ENCODE peak calls at places on chromosomes 13 and 19, in four cellular contexts. R, E, P and I are unnamed samples. For H4K20me1, the result is how much of the 10 kb centered on the place peaks cover.

GRCh38 chr19:15436826-15437110 is 13.0 kb downstream of the WIZ start:
- DNase-seq in E (no peak), R (no peak), P (no peak), I (no peak)

GRCh38 chr13:27627377-27627776 is 5.7 kb downstream of the POLR1D start:
- DNase-seq in P (no peak), R (no peak), E (no peak), I (no peak)

GRCh38 chr13:110302154-110302553 is 4.8 kb downstream of the COL4A1 start:
- DNase-seq in R (no peak), E (no peak), P (no peak), I (no peak)

GRCh38 chr13:26050568-26051230 is 1.1 kb downstream of the SHISA2 start:
- DNase-seq in R (peak), E (no peak), P (no peak), I (peak)

GRCh38 chr19:916645-917322 is 349 bp upstream of the KISS1R start:
- DNase-seq in E (no peak), R (peak), P (no peak), I (peak)

GRCh38 chr19:46073268-46073922 is 32.6 kb upstream of the IGFL4 start:
- DNase-seq in E (no peak), R (no peak), P (no peak), I (no peak)

GRCh38 chr13:110293649-110294048 is 13.3 kb downstream of the COL4A1 start:
- DNase-seq in R (no peak), P (no peak), E (no peak), I (no peak)

GRCh38 chr19:40223135-40223822 is 3.2 kb downstream of the CCNP start:
- DNase-seq in P (no peak), R (no peak), E (no peak), I (peak)

GRCh38 chr19:48881741-48882657 is 9.8 kb downstream of the PPP1R15A start:
- DNase-seq in R (peak), P (peak), E (no peak), I (peak)

GRCh38 chr19:41321600-41322270 is 11.8 kb downstream of the CCDC97 start:
- DNase-seq in E (no peak), P (no peak), R (peak), I (peak)

GRCh38 chr19:38003427-38004099 is 96.6 kb downstream of the SIPA1L3 start:
- DNase-seq in P (peak), R (peak), E (no peak), I (peak)

GRCh38 chr13:107367258-107367657 is 799.3 kb upstream of the ARGLU1 start:
- DNase-seq in P (no peak), E (no peak), R (no peak), I (no peak)

GRCh38 chr19:1063030-1063908 is 3.7 kb upstream of the ARHGAP45 start:
- DNase-seq in P (peak), R (no peak), E (no peak), I (no peak)

GRCh38 chr13:26985285-26985878 is 186.2 kb downstream of the USP12 start:
- DNase-seq in R (peak), E (peak), P (peak), I (peak)

GRCh38 chr13:42746846-42747245 is 34.5 kb upstream of the FAM216B start:
- DNase-seq in R (no peak), E (no peak), P (no peak), I (no peak)

GRCh38 chr13:99380921-99381645 is 73.9 kb upstream of the GPR183 start:
- DNase-seq in E (no peak), P (no peak), R (no peak), I (no peak)

GRCh38 chr13:51645154-51645650 is 60.9 kb downstream of the WDFY2 start:
- DNase-seq in P (no peak), R (peak), E (no peak), I (no peak)

GRCh38 chr13:44136693-44137268 is 236.8 kb upstream of the SERP2 start:
- DNase-seq in R (no peak), E (no peak), P (no peak), I (no peak)

GRCh38 chr13:99390601-99391000 is 83.4 kb upstream of the GPR183 start:
- DNase-seq in E (no peak), R (no peak), P (no peak), I (no peak)

GRCh38 chr13:109465151-109465550 is 321.2 kb downstream of the IRS2 start:
- DNase-seq in P (no peak), E (peak), R (no peak), I (no peak)

GRCh38 chr19:1324792-1325567 is 39.3 kb downstream of the EFNA2 start:
- DNase-seq in P (no peak), R (no peak), E (no peak), I (no peak)

GRCh38 chr13:101144808-101145419 is 271.4 kb downstream of the NALCN start:
- DNase-seq in E (no peak), R (peak), P (peak), I (peak)

GRCh38 chr13:30376426-30377311 is 45.6 kb upstream of the UBE2L5 start:
- DNase-seq in P (peak), E (no peak), R (no peak), I (no peak)

GRCh38 chr19:5676711-5677110 is 3.6 kb downstream of the MICOS13 start:
- DNase-seq in E (no peak), P (peak), R (no peak), I (no peak)

GRCh38 chr13:110308377-110309158 is 1.5 kb downstream of the COL4A2 start:
- DNase-seq in E (no peak), R (peak), P (no peak), I (peak)

GRCh38 chr13:76421011-76421410 is 465.2 kb downstream of the KCTD12 start:
- DNase-seq in R (no peak), P (no peak), E (no peak), I (no peak)

GRCh38 chr19:29887498-29887897 is 54.5 kb upstream of the URI1 start:
- DNase-seq in P (no peak), R (peak), E (no peak), I (no peak)

GRCh38 chr19:31356587-31357314 is 7.5 kb upstream of the TSHZ3 start:
- DNase-seq in E (no peak), P (no peak), R (no peak), I (peak)

GRCh38 chr13:102793583-102794355 is 5.0 kb downstream of the POGLUT2 start:
- DNase-seq in R (no peak), P (no peak), E (no peak), I (no peak)

GRCh38 chr13:97266328-97266727 is 44.2 kb downstream of the MBNL2 start:
- DNase-seq in E (no peak), P (no peak), R (no peak), I (peak)

GRCh38 chr13:97307882-97308624 is 85.9 kb downstream of the MBNL2 start:
- DNase-seq in E (no peak), P (no peak), R (no peak), I (peak)

GRCh38 chr19:56930647-56931592 is 90.4 kb upstream of the PEG3 start:
- DNase-seq in E (no peak), R (no peak), P (no peak), I (no peak)

GRCh38 chr13:97125051-97125809 is 96.9 kb upstream of the MBNL2 start:
- DNase-seq in P (no peak), R (peak), E (peak), I (peak)

GRCh38 chr13:46577656-46578589 is 25.0 kb downstream of the LRCH1 start:
- DNase-seq in R (peak), E (no peak), P (no peak), I (no peak)
- H4K20me1 ChIP-seq in R (under half), E (under half), P (under half), I (under half)

DNA sequence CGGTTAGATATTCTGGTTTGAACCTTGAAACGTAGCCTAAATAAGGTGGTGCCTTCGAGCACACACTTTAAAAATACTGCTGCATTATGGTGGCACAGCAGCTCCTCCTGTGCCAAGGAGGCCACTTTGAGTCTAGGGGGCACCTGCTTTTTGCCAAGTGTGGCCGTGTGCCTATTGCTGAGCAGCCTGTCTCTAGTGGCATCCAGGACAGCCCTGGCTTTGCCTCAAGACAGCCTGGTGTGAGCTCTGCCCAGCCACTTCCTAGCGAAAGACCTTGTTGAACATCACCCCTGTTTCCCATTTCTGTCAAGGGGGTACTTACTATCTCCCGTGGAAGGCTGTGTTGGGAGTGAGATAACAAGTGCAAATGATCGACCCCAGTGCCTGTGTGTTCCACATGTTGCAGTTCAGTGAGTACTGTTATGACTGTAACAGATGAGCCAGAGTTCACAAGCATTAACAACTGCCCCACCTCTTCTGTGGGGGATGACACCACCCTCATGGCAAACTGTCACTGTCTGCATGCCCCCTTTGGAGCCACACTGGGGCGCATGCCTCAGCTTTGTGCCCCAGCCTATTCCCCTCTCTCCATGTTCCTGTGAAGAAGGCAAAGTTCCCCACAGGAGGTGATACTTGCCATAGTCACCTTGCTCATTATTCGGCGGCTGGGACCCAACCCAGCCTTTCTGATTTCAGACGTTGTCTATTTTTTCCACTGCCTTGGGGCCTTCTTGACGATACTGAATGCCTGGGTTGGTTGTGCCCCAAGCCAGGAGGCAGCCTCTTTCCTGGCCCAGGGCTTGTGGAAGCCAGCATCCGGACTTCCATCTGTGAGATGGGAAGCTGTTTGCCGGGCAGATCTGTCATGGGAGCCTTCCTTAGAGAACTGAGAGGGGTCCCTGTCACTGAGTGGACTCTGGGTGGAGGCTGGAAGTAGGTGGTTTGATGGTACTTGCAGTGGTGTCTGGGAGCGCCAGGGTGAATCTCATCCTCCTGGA is 5.4 kb downstream of the GATAD2A start:
- DNase-seq in R (no peak), P (no peak), E (no peak), I (no peak)
- H3K4me2 ChIP-seq in R (no peak), P (no peak), E (no peak), I (no peak)

GRCh38 chr19:55676384-55676783 is 1.4 kb downstream of the EPN1 start:
- DNase-seq in P (no peak), E (no peak), R (no peak), I (no peak)

GRCh38 chr19:55678121-55678671 is 3.2 kb downstream of the EPN1 start:
- DNase-seq in P (peak), E (no peak), R (no peak), I (no peak)

GRCh38 chr19:55675661-55676354 is 782 bp downstream of the EPN1 start:
- DNase-seq in P (peak), E (no peak), R (no peak), I (no peak)

GRCh38 chr19:55676889-55677505 is 2.0 kb downstream of the EPN1 start:
- DNase-seq in E (no peak), P (no peak), R (no peak), I (no peak)

GRCh38 chr19:55677572-55678028 is 2.6 kb downstream of the EPN1 start:
- DNase-seq in R (no peak), P (no peak), E (no peak), I (no peak)
- H4K20me1 ChIP-seq in R (half or more), P (under half), E (under half), I (under half)

GRCh38 chr19:12733369-12733896 is 1.1 kb downstream of the TRIR start:
- DNase-seq in P (peak), E (no peak), R (peak), I (peak)
- H3K4me2 ChIP-seq in P (peak), E (peak), R (peak), I (peak)

GRCh38 chr13:31765441-31765840 is 26.1 kb downstream of the RXFP2 start:
- DNase-seq in E (no peak), P (no peak), R (no peak), I (no peak)

GRCh38 chr13:31767175-31767900 is 28.0 kb downstream of the RXFP2 start:
- DNase-seq in R (no peak), P (no peak), E (peak), I (no peak)

GRCh38 chr13:31769581-31769980 is 30.3 kb downstream of the RXFP2 start:
- DNase-seq in E (no peak), R (no peak), P (no peak), I (no peak)

GRCh38 chr13:31764556-31764955 is 25.2 kb downstream of the RXFP2 start:
- DNase-seq in P (no peak), E (no peak), R (no peak), I (no peak)

DNA sequence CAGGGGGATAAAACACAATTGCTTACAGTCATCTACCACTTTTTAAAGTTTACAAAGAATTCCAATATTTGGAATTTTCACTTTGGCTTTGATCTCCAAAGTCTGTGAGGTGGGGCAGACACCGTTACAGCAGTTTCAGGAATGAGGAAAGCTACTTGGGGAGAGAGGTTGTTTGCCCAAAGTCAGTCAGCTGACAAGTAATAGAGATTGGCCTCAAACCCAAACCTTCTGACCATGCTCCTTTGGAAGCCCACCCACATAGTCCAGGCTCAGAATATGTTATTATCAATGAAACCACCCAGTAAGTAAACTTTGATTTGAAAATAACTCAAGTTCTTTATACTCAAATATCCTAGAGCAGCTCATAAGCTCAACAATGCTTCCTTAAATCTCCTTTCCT is 29.0 kb downstream of the RXFP2 start:
- DNase-seq in R (no peak), E (no peak), P (no peak), I (no peak)
- H4K20me1 ChIP-seq in R (under half), E (under half), P (under half), I (under half)